ENCODE peak calls at places on chromosome 10, in six cellular contexts. C is AG09319; W is neural crest cell; F is NCI-H1105 treated with DMSO at 0.1 percent for 48 hours; O is Jurkat, Clone E6-1; D is GM23248. A is an unnamed sample.
A peak's percentile ranks its signal among the peaks of the same experiment; 100 is the strongest.

GRCh38 chr10:68606918-68607317 is 46.8 kb downstream of the TET1 start:
- DNase-seq in D (peak; percentile 22), O (no peak), C (no peak), W (no peak), F (no peak), A (peak; percentile 92)

GRCh38 chr10:3554121-3554522 is 230.9 kb downstream of the KLF6 start:
- DNase-seq in W (no peak), C (no peak), F (no peak), D (no peak), O (peak; percentile 69), A (no peak)

GRCh38 chr10:84388148-84388547 is 59.8 kb downstream of the CCSER2 start:
- DNase-seq in O (no peak), W (no peak), D (no peak), F (no peak), C (no peak), A (no peak)

GRCh38 chr10:519055-519715 is 170.3 kb downstream of the DIP2C start:
- DNase-seq in F (no peak), W (no peak), C (no peak), D (no peak), O (no peak), A (no peak)

GRCh38 chr10:24992512-24993133 is 23.3 kb downstream of the ENKUR start:
- DNase-seq in W (no peak), O (no peak), C (no peak), D (no peak), F (no peak), A (no peak)

GRCh38 chr10:122671355-122671754 is 28.3 kb downstream of the C10orf120 start:
- DNase-seq in D (no peak), F (no peak), C (no peak), O (no peak), W (no peak), A (no peak)

GRCh38 chr10:126001579-126001978 is 105.2 kb downstream of the FANK1 start:
- DNase-seq in D (peak; percentile 50), C (no peak), F (no peak), W (no peak), O (no peak), A (peak; percentile 22)

GRCh38 chr10:114343623-114344306 is 60.5 kb downstream of the AFAP1L2 start:
- DNase-seq in W (no peak), F (no peak), C (no peak), O (no peak), D (no peak), A (no peak)

GRCh38 chr10:13993169-13993568 is 337.6 kb downstream of the FRMD4A start:
- DNase-seq in F (peak; percentile 0), C (no peak), W (no peak), D (peak; percentile 71), O (no peak), A (peak; percentile 95)

GRCh38 chr10:33963656-33964175 is 629.2 kb upstream of the NRP1 start:
- DNase-seq in O (no peak), D (no peak), C (no peak), W (no peak), F (no peak), A (peak; percentile 7)

GRCh38 chr10:17038627-17039026 is 91.0 kb downstream of the CUBN start:
- DNase-seq in D (peak; percentile 87), W (no peak), C (peak; percentile 93), F (no peak), O (no peak), A (peak; percentile 96)

GRCh38 chr10:52316005-52316404 is 1.9 kb downstream of the DKK1 start:
- DNase-seq in W (no peak), D (peak; percentile 58), C (no peak), O (no peak), F (no peak), A (peak; percentile 27)

GRCh38 chr10:77974396-77975074 is 48.0 kb upstream of the DLG5 start:
- DNase-seq in D (peak; percentile 54), O (peak; percentile 19), C (no peak), F (no peak), W (peak; percentile 32), A (peak; percentile 67)

GRCh38 chr10:124573726-124574455 is 112.3 kb downstream of the LHPP start:
- DNase-seq in D (no peak), W (no peak), O (no peak), F (no peak), C (no peak), A (no peak)

GRCh38 chr10:60496181-60496580 is 106.5 kb upstream of the ANK3 start:
- DNase-seq in F (no peak), W (no peak), D (no peak), O (no peak), C (no peak), A (peak; percentile 38)

GRCh38 chr10:5945561-5946418 is 31.6 kb downstream of the IL15RA start:
- DNase-seq in W (no peak), D (peak; percentile 88), O (no peak), F (no peak), C (peak; percentile 98), A (peak; percentile 99)

GRCh38 chr10:20817116-20817515 is 80.0 kb downstream of the NEBL start:
- DNase-seq in O (no peak), C (no peak), D (no peak), W (no peak), F (no peak), A (no peak)

GRCh38 chr10:129033354-129033729 is 433.7 kb upstream of the MGMT start:
- DNase-seq in W (no peak), O (no peak), D (no peak), C (no peak), F (no peak), A (no peak)

GRCh38 chr10:133474027-133474426 is 20.3 kb downstream of the SCART1 start:
- DNase-seq in O (no peak), D (no peak), F (no peak), C (no peak), W (no peak), A (no peak)

GRCh38 chr10:7184660-7185366 is 226.0 kb downstream of the SFMBT2 start:
- DNase-seq in C (no peak), W (no peak), F (no peak), D (no peak), O (no peak), A (no peak)

GRCh38 chr10:81909453-81909852 is 34.5 kb downstream of the NRG3 start:
- DNase-seq in O (no peak), W (no peak), F (no peak), C (no peak), D (no peak), A (no peak)

GRCh38 chr10:78196964-78197363 is 163.3 kb downstream of the RPS24 start:
- DNase-seq in F (no peak), C (no peak), D (peak; percentile 91), W (no peak), O (no peak), A (peak; percentile 68)

A was measured in fibroblast of the aortic adventitia.